ENCODE peak calls at places on chromosomes 5 and 9, in six cellular contexts. Z is HepG2, G is GM12878, J is H1, B is GM12891, C is K562. S is an unnamed sample.

GRCh38 chr9:35725362-35725761 is 6.6 kb downstream of the TLN1 start:
- DNase-seq in Z (no peak), G (no peak), J (no peak), B (no peak), C (peak; percentile 33), S (no peak)

GRCh38 chr5:140978987-140979386 is 12.7 kb downstream of the PCDHAC2 start:
- DNase-seq in Z (no peak), G (no peak), J (no peak), B (no peak), C (no peak), S (no peak)

GRCh38 chr5:160506006-160507004 is 84.7 kb downstream of the PTTG1 start:
- DNase-seq in Z (no peak), G (no peak), J (peak; percentile 53), B (peak; percentile 46), C (no peak), S (peak; percentile 41)

GRCh38 chr5:146588331-146588730 is 72.3 kb upstream of the GPR151 start:
- DNase-seq in Z (no peak), G (no peak), J (no peak), B (no peak), C (no peak), S (no peak)

GRCh38 chr5:59587489-59588337 is 305.8 kb downstream of the PDE4D start:
- DNase-seq in Z (no peak), G (no peak), J (peak; percentile 73), B (no peak), C (no peak), S (no peak)

GRCh38 chr5:171309526-171310333 is 682 bp downstream of the TLX3 start:
- DNase-seq in Z (no peak), G (no peak), J (peak; percentile 66), B (no peak), C (no peak), S (no peak)

GRCh38 chr9:115157245-115157674 is 39.3 kb upstream of the TNC start:
- DNase-seq in Z (no peak), G (no peak), J (no peak), B (no peak), C (no peak), S (no peak)

GRCh38 chr5:90802695-90803317 is 244.2 kb downstream of the ADGRV1 start:
- DNase-seq in Z (peak; percentile 25), G (no peak), J (no peak), B (peak; percentile 21), C (peak; percentile 51), S (no peak)

GRCh38 chr5:103452666-103453065 is 109.9 kb downstream of the NUDT12 start:
- DNase-seq in Z (no peak), G (no peak), J (no peak), B (no peak), C (no peak), S (no peak)

GRCh38 chr5:132497488-132497997 is 7.0 kb upstream of the IRF1 start:
- DNase-seq in Z (no peak), G (no peak), J (no peak), B (no peak), C (no peak), S (no peak)

GRCh38 chr9:21326526-21327139 is 8.6 kb downstream of the KLHL9 start:
- DNase-seq in Z (peak; percentile 39), G (peak; percentile 32), J (no peak), B (peak; percentile 12), C (no peak), S (no peak)

GRCh38 chr9:8715792-8716191 is 916.2 kb upstream of the DMAC1 start:
- DNase-seq in Z (no peak), G (no peak), J (no peak), B (no peak), C (no peak), S (no peak)

GRCh38 chr5:2902742-2903297 is 151.3 kb upstream of the IRX2 start:
- DNase-seq in Z (no peak), G (no peak), J (peak; percentile 30), B (no peak), C (no peak), S (no peak)

GRCh38 chr9:135326141-135326540 is 153.4 kb upstream of the PPP1R26 start:
- DNase-seq in Z (no peak), G (no peak), J (no peak), B (no peak), C (no peak), S (no peak)

GRCh38 chr5:131757830-131758519 is 38.8 kb downstream of the FNIP1 start:
- DNase-seq in Z (no peak), G (no peak), J (no peak), B (no peak), C (no peak), S (no peak)

GRCh38 chr5:2270467-2270866 is 387.7 kb upstream of the IRX4 start:
- DNase-seq in Z (no peak), G (no peak), J (no peak), B (no peak), C (no peak), S (no peak)

GRCh38 chr5:79935992-79936643 is 54.9 kb downstream of the MTX3 start:
- DNase-seq in Z (no peak), G (no peak), J (no peak), B (no peak), C (no peak), S (no peak)

GRCh38 chr5:428219-428618 is 14.8 kb upstream of the EXOC3 start:
- DNase-seq in Z (no peak), G (no peak), J (no peak), B (no peak), C (no peak), S (no peak)

GRCh38 chr9:130825051-130825651 is 9.9 kb upstream of the ABL1 start:
- DNase-seq in Z (no peak), G (no peak), J (peak; percentile 43), B (no peak), C (peak; percentile 88), S (no peak)

GRCh38 chr5:124702442-124703024 is 43.9 kb downstream of the ZNF608 start:
- DNase-seq in Z (no peak), G (no peak), J (no peak), B (no peak), C (no peak), S (no peak)

GRCh38 chr9:110050925-110051355 is 157.0 kb downstream of the C9orf152 start:
- DNase-seq in Z (no peak), G (no peak), J (no peak), B (peak; percentile 21), C (no peak), S (peak; percentile 23)

GRCh38 chr9:35277649-35278359 is 116.0 kb downstream of the UNC13B start:
- DNase-seq in Z (no peak), G (no peak), J (no peak), B (no peak), C (no peak), S (no peak)

GRCh38 chr5:113119271-113119924 is 142.8 kb downstream of the DCP2 start:
- DNase-seq in Z (no peak), G (no peak), J (no peak), B (no peak), C (no peak), S (no peak)

DNA sequence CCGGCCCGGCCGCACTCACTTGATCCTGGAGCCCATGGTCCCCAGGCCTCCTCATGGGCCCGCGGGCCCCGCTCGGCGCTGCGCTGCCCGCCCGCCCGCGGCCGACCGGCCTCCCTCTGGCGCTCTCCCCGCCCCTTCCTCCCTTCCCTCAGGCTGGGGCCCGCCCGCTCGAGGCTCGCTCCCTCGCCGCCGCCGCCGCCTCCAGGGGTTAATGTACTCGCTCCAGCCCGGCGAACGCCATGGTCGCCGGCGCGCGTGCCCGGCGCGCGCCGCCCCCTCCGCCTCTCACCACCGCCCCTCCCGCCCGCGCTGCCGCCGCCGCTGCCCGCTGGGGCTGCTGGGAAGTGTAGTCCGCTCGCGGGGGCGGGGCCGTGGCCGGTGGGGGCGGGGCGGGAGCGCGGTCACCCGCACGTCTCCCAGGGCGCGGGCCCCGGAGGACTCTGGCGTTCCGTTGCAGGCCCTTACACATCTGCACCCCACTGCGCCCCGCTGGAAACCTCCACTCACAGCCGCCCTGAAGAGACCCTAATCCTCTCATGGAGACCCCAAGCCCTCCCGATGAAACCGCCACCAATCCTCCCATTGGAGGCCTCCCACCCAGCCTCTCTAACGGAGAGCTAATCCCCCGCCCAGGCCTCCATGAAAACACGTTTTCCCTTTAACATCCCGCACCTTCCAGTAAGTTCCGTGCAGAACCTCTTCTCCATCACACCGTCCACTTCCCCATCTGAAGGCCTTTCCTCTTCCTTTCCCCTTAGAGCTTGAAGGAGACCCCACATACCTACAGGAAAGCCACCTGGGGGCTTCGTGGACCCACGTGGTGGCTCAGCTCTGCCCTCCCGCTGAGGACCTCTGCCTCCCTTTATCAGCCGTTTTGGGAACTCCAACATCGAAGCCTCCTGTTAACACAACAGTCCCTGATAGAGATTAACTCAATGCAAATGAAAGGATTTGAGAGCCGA is at the start of gene DENND1A:
- DNase-seq in Z (peak; percentile 77), G (no peak), J (peak; percentile 93), B (peak; percentile 96), C (peak; percentile 95), S (peak; percentile 95)
- TF ChIP-seq POLR2A in Z (peak; percentile 29), G (peak; percentile 71), J (no peak), B (no peak), C (peak; percentile 74), S (peak; percentile 29)

GRCh38 chr5:127833999-127834953 is 131.1 kb downstream of the CCDC192 start:
- DNase-seq in Z (no peak), G (no peak), J (no peak), B (no peak), C (no peak), S (no peak)
- TF ChIP-seq TAF1 in Z (no peak), G (no peak), J (no peak), B (no peak), C (no peak), S (no peak)

GRCh38 chr9:91423785-91424402 is at the start of gene NFIL3:
- DNase-seq in Z (peak; percentile 58), G (no peak), J (peak; percentile 81), B (peak; percentile 74), C (peak; percentile 85), S (peak; percentile 66)
- TF ChIP-seq POLR2A in Z (peak; percentile 76), G (peak; percentile 57), J (no peak), B (no peak), C (peak; percentile 67), S (no peak)

GRCh38 chr9:105158898-105159297 is 85.6 kb upstream of the SLC44A1 start:
- DNase-seq in Z (no peak), G (no peak), J (no peak), B (no peak), C (no peak), S (no peak)
- TF ChIP-seq TAF1 in Z (no peak), G (no peak), J (no peak), B (no peak), C (no peak), S (no peak)

DNA sequence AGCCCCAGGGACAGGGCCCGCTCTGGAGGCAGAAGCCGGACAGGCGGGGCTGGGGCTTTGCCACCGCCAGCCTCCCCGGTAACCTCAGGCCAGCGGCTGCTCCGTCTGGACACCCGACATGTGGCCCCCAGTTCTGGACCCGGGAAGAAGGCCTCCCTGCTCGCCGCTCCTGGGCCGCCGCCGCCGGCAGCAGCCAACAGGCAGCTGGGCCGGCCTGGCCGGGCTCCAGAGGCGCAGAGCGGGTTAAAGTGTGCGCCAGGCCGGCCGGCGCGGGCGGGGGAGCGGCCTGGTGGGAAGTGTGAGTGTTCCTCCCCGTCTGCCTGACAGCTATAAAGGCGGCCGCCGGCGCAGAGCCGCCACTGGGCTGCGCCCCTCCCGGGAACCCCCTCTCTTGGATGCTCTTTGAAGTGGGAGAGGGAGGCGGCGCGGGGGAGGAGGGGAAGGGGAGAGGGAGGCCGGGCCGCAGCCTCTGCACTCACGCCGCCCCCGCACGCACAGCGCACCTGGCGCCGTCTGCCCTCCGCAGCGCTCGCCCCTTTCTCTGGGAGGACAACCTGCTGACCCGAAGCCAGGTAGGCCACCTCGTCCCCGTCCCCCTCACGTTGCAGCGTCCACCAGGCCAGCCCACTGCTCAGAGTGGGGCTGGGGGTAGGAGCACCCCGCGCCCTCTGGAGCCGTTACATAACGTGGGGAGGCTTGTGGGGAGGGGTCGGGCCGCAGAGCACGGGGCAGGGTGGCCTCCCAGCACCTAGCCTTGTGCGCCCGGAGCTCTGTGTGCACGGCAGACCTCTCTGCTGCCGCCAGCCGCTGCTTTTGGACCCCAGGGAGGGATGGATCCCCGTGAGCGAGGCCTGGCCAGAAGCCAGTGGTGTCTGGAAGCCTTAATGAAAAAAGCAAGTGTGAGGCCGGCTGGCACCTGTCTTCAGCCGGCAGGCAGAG is at the start of gene ADAMTSL2:
- DNase-seq in Z (peak; percentile 73), G (no peak), J (peak; percentile 79), B (no peak), C (peak; percentile 26), S (no peak)
- TF ChIP-seq POLR2A in Z (no peak), G (no peak), J (no peak), B (no peak), C (no peak), S (no peak)